ENCODE peak calls at places on chromosome 4, in nine cellular contexts. C is fibroblast of pulmonary artery, R is fibroblast of mammary gland, D is suprapubic skin, W is AG04450, L is adipocyte, P is mucosa of descending colon, O is SK-N-SH, Y is astrocyte of the spinal cord. B is an unnamed sample.

GRCh38 chr4:2135083-2135482 is 76.0 kb downstream of the NAT8L start:
- DNase-seq in Y (peak; percentile 61), C (peak; percentile 72), L (peak; percentile 13), D (no peak), P (no peak), R (peak; percentile 40), W (peak; percentile 0), O (peak; percentile 49), B (no peak)

GRCh38 chr4:184281231-184282139 is 63.8 kb upstream of the ENPP6 start:
- DNase-seq in Y (no peak), O (no peak), W (no peak), C (no peak), R (no peak), L (no peak), P (no peak), D (no peak), B (no peak)

GRCh38 chr4:19437008-19437407 is 814.7 kb upstream of the SLIT2 start:
- DNase-seq in R (no peak), L (no peak), D (no peak), P (no peak), Y (no peak), C (no peak), W (no peak), O (no peak), B (no peak)

GRCh38 chr4:163548481-163549243 is 54.2 kb downstream of the TMA16 start:
- DNase-seq in Y (peak; percentile 71), P (no peak), L (peak; percentile 82), C (peak; percentile 80), O (peak; percentile 52), R (peak; percentile 73), D (no peak), W (no peak), B (no peak)

GRCh38 chr4:54213812-54214211 is 15.3 kb upstream of the PDGFRA start:
- DNase-seq in Y (no peak), R (peak; percentile 58), W (no peak), L (no peak), D (no peak), C (peak; percentile 74), O (no peak), P (no peak), B (no peak)

GRCh38 chr4:104693601-104694201 is 199.0 kb upstream of the CXXC4 start:
- DNase-seq in R (peak; percentile 47), O (peak; percentile 11), P (no peak), D (no peak), L (peak; percentile 36), Y (peak; percentile 25), C (peak; percentile 34), W (no peak), B (no peak)

GRCh38 chr4:100014616-100015015 is 64.5 kb upstream of the H2AZ1 start:
- DNase-seq in C (no peak), O (no peak), P (no peak), R (no peak), W (no peak), L (no peak), Y (no peak), D (no peak), B (no peak)

GRCh38 chr4:83248486-83248885 is 36.1 kb downstream of the COQ2 start:
- DNase-seq in R (no peak), O (no peak), D (no peak), L (no peak), Y (peak; percentile 42), W (no peak), P (peak; percentile 72), C (no peak), B (no peak)

GRCh38 chr4:86223472-86223871 is 136.4 kb downstream of the MAPK10 start:
- DNase-seq in P (no peak), C (peak; percentile 70), Y (peak; percentile 46), D (no peak), O (peak; percentile 11), R (peak; percentile 63), W (peak; percentile 7), L (peak; percentile 48), B (no peak)

GRCh38 chr4:159390648-159391047 is 287.8 kb downstream of the RAPGEF2 start:
- DNase-seq in L (peak; percentile 89), Y (peak; percentile 98), C (peak; percentile 97), P (no peak), O (no peak), D (no peak), R (peak; percentile 96), W (peak; percentile 91), B (peak; percentile 93)

DNA sequence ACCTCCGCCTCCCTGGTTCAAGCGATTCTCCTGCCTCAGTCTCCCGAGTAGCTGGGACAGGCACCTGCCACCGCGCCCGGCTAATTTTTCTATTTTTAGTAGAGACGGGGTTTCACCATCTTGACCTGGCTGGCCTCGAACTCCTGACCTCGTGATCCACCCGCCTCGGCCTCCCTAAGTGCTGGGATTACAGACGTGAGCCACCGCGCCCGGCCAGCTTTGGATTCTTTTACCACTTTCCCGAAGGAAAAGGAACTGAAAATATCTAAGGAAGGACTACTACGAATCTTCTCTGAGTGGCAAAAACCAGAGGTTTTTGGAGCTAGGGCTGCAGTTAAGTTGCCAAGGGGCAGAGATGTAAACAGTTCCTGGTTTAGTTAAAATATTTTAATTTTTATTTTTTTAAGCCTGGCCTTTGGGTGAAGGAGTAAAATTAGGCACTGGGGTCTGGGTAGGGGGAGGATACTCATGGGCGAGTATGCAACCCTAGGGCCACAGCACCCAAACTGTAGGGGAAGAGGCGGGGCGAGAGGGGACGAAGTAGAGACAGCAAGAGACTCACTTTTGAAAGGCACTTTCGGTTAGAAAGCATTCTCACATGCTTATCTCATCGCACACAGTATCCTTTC is 525 bp upstream of the CISD2 start:
- DNase-seq in W (no peak), O (no peak), C (no peak), R (no peak), D (peak; percentile 62), Y (no peak), P (peak; percentile 56), L (no peak), B (no peak)
- H3K4me3 ChIP-seq in W (peak overlapping the region; percentile 91), O (peak overlapping the region; percentile 70), C (peak overlapping the region; percentile 77), R (peak overlapping the region; percentile 66), D (peak overlapping the region; percentile 68), Y (peak overlapping the region; percentile 57), P (peak overlapping the region; percentile 45), L (peak overlapping the region; percentile 92), B (peak overlapping the region; percentile 57)

DNA sequence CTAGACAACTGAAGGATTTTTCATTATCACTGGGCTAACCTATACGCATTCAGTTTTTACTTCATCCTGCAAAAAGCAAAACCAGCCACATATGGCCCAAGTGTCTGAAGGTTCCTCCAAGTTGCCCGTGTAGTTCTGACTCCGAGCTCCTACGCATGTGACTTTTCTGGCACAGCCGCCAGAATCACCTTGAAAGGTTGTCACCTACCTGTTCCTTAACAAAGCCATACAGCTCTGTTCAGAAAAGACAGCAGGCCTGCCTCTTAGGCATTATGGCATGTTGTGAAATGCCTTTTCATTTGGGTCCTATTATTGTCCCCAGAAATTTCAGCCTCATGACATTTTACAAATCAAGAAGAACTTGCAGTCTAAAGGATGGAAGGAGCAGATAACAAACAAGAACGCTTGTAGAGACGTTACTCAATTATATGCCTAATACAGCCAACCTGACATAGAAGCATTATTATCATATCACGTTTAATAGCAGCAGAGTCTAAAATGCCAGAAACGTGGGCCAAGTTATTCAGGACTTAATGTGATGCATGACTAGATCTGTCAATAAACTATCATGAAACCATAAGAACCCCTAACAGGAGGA is 118.5 kb downstream of the RBM47 start:
- DNase-seq in L (no peak), R (no peak), Y (no peak), O (no peak), D (no peak), P (no peak), C (no peak), W (no peak), B (no peak)
- H3K4me3 ChIP-seq in L (no peak overlapping the region), R (no peak overlapping the region), Y (no peak overlapping the region), O (no peak overlapping the region), D (no peak overlapping the region), P (no peak overlapping the region), C (no peak overlapping the region), W (no peak overlapping the region), B (no peak overlapping the region)

GRCh38 chr4:45482346-45482745 is 641.5 kb downstream of the GABRG1 start:
- DNase-seq in Y (no peak), O (no peak), P (no peak), C (no peak), W (no peak), R (no peak), L (no peak), D (no peak), B (no peak)

DNA sequence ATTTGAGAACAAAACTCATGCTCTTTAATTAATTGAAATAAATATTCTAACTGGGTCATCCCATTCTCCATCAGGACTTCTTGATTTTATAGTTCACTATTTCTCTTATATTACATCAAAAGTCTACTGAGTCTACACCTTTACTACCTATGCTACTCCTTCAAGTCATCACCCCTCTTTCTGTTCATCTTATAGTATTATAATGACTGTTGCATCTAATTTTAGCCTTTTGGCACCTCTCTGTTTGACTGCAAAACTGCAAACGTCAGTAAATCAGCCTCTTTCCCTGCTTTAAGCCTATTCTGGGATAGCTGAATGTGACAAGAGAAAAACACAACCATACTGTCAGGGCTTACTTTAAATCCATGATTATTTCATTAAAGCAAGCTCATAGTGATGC is 639.1 kb downstream of the GABRG1 start:
- DNase-seq in C (no peak), P (no peak), Y (no peak), O (no peak), L (no peak), W (no peak), R (no peak), D (no peak), B (no peak)
- H3K4me3 ChIP-seq in C (no peak overlapping the region), P (no peak overlapping the region), Y (no peak overlapping the region), O (no peak overlapping the region), L (no peak overlapping the region), W (no peak overlapping the region), R (no peak overlapping the region), D (no peak overlapping the region), B (no peak overlapping the region)

GRCh38 chr4:37827030-37827705 is 682 bp downstream of the PGM2 start:
- DNase-seq in C (peak; percentile 48), W (no peak), Y (peak; percentile 50), O (no peak), L (peak; percentile 50), P (no peak), D (no peak), R (peak; percentile 76), B (peak; percentile 55)

GRCh38 chr4:37826282-37827029 is at the start of gene PGM2:
- DNase-seq in P (peak; percentile 93), R (peak; percentile 77), W (no peak), L (peak; percentile 94), C (peak; percentile 78), O (peak; percentile 91), D (peak; percentile 87), Y (peak; percentile 87), B (peak; percentile 87)

GRCh38 chr4:37825943-37826281 is 574 bp upstream of the PGM2 start:
- DNase-seq in Y (no peak), R (no peak), W (no peak), D (no peak), P (no peak), L (no peak), C (no peak), O (peak; percentile 43), B (no peak)

GRCh38 chr4:37828843-37829242 is 2.4 kb downstream of the PGM2 start:
- DNase-seq in C (no peak), W (no peak), P (no peak), O (no peak), R (no peak), L (no peak), Y (no peak), D (no peak), B (no peak)

DNA sequence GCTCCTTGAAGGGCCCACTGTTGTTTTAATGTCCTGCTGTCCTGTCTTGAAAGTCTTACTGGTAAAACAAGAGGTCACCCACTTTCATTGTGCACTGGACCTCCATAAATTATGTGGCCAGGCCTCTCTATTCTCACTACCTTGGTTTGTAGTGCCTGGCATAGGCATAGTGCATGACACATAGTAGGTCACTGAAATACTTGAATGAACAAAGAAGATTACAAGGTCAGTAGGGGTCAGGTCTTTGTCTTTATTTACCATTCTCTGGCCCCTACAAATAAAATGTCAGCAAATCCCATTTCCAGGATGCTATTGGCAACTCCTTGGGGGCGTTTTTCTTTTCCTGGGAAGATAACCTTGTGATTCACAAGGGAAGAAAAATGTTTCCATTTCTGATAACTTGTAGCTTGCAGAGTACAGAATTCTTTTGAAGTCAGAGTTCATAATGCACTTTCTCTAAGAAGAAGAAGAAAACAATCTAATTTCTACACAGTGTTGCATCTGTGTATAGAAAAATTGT is 1.4 kb downstream of the PGM2 start:
- DNase-seq in R (peak; percentile 4), D (no peak), C (no peak), L (no peak), Y (no peak), W (no peak), O (no peak), P (no peak), B (no peak)
- H3K4me3 ChIP-seq in R (peak overlapping the region; percentile 90), D (peak overlapping the region; percentile 81), C (peak overlapping the region; percentile 85), L (peak overlapping the region; percentile 90), Y (peak overlapping the region; percentile 79), W (peak overlapping the region; percentile 88), O (peak overlapping the region; percentile 95), P (no peak overlapping the region), B (peak overlapping the region; percentile 62)